ENCODE peak calls at places on chromosomes 2 and 18, in ten cellular contexts. One of them, this sample, is unnamed.
A peak's percentile ranks its signal among the peaks of the same experiment; 100 is the strongest.

GRCh38 chr18:77056399-77057015 is 76.1 kb downstream of the MBP start:
- DNase-seq in K562: no peak
- DNase-seq in cardiac fibroblast: peak; percentile 78
- DNase-seq in cardiac muscle cell: no peak
- DNase-seq in nephron progenitor cell: no peak
- DNase-seq in sigmoid colon: no peak
- DNase-seq in lower leg skin: no peak
- DNase-seq in B cell: no peak
- DNase-seq in CD4-positive, alpha-beta T cell: no peak
- DNase-seq in psoas muscle: no peak
- DNase-seq in this sample: no peak

GRCh38 chr2:168583064-168583709 is 127.1 kb downstream of the CERS6 start:
- DNase-seq in cardiac muscle cell: no peak
- DNase-seq in lower leg skin: no peak
- DNase-seq in nephron progenitor cell: no peak
- DNase-seq in sigmoid colon: no peak
- DNase-seq in cardiac fibroblast: peak; percentile 44
- DNase-seq in K562: no peak
- DNase-seq in psoas muscle: no peak
- DNase-seq in CD4-positive, alpha-beta T cell: no peak
- DNase-seq in B cell: no peak
- DNase-seq in this sample: no peak

GRCh38 chr2:198499539-198499938 is 695.1 kb downstream of the PLCL1 start:
- DNase-seq in K562: no peak
- DNase-seq in CD4-positive, alpha-beta T cell: no peak
- DNase-seq in nephron progenitor cell: peak; percentile 11
- DNase-seq in cardiac fibroblast: peak; percentile 88
- DNase-seq in sigmoid colon: no peak
- DNase-seq in psoas muscle: peak; percentile 48
- DNase-seq in B cell: no peak
- DNase-seq in cardiac muscle cell: no peak
- DNase-seq in lower leg skin: peak; percentile 14
- DNase-seq in this sample: peak; percentile 28

GRCh38 chr2:85470850-85471800 is 52.6 kb downstream of the SH2D6 start:
- DNase-seq in psoas muscle: no peak
- DNase-seq in cardiac fibroblast: no peak
- DNase-seq in K562: no peak
- DNase-seq in lower leg skin: no peak
- DNase-seq in CD4-positive, alpha-beta T cell: no peak
- DNase-seq in B cell: no peak
- DNase-seq in sigmoid colon: peak; percentile 61
- DNase-seq in cardiac muscle cell: no peak
- DNase-seq in nephron progenitor cell: no peak
- DNase-seq in this sample: no peak

GRCh38 chr2:128440087-128440665 is 121.5 kb upstream of the HS6ST1 start:
- DNase-seq in K562: no peak
- DNase-seq in lower leg skin: peak; percentile 10
- DNase-seq in cardiac fibroblast: no peak
- DNase-seq in sigmoid colon: no peak
- DNase-seq in psoas muscle: no peak
- DNase-seq in cardiac muscle cell: no peak
- DNase-seq in CD4-positive, alpha-beta T cell: no peak
- DNase-seq in nephron progenitor cell: no peak
- DNase-seq in B cell: no peak
- DNase-seq in this sample: no peak

GRCh38 chr2:31429759-31430438 is 15.4 kb upstream of the XDH start:
- DNase-seq in B cell: no peak
- DNase-seq in psoas muscle: no peak
- DNase-seq in cardiac fibroblast: no peak
- DNase-seq in lower leg skin: no peak
- DNase-seq in cardiac muscle cell: no peak
- DNase-seq in nephron progenitor cell: no peak
- DNase-seq in K562: no peak
- DNase-seq in CD4-positive, alpha-beta T cell: no peak
- DNase-seq in sigmoid colon: no peak
- DNase-seq in this sample: no peak

GRCh38 chr2:15061268-15061667 is 428.8 kb downstream of the LRATD1 start:
- DNase-seq in cardiac fibroblast: no peak
- DNase-seq in CD4-positive, alpha-beta T cell: no peak
- DNase-seq in K562: no peak
- DNase-seq in psoas muscle: no peak
- DNase-seq in nephron progenitor cell: no peak
- DNase-seq in lower leg skin: no peak
- DNase-seq in cardiac muscle cell: no peak
- DNase-seq in B cell: no peak
- DNase-seq in sigmoid colon: no peak
- DNase-seq in this sample: no peak

GRCh38 chr2:140643761-140644187 is 1487.0 kb downstream of the LRP1B start:
- DNase-seq in psoas muscle: no peak
- DNase-seq in K562: no peak
- DNase-seq in lower leg skin: no peak
- DNase-seq in B cell: no peak
- DNase-seq in CD4-positive, alpha-beta T cell: no peak
- DNase-seq in sigmoid colon: no peak
- DNase-seq in cardiac muscle cell: no peak
- DNase-seq in nephron progenitor cell: no peak
- DNase-seq in cardiac fibroblast: peak; percentile 53
- DNase-seq in this sample: no peak

GRCh38 chr2:127293386-127293757 is 572 bp downstream of the ERCC3 start:
- DNase-seq in lower leg skin: no peak
- DNase-seq in CD4-positive, alpha-beta T cell: no peak
- DNase-seq in sigmoid colon: no peak
- DNase-seq in cardiac muscle cell: no peak
- DNase-seq in B cell: no peak
- DNase-seq in K562: no peak
- DNase-seq in cardiac fibroblast: peak; percentile 3
- DNase-seq in nephron progenitor cell: peak; percentile 10
- DNase-seq in psoas muscle: no peak
- DNase-seq in this sample: no peak

GRCh38 chr18:6607348-6607747 is 122.2 kb upstream of the ARHGAP28 start:
- DNase-seq in lower leg skin: no peak
- DNase-seq in B cell: no peak
- DNase-seq in nephron progenitor cell: no peak
- DNase-seq in CD4-positive, alpha-beta T cell: no peak
- DNase-seq in K562: no peak
- DNase-seq in sigmoid colon: no peak
- DNase-seq in psoas muscle: no peak
- DNase-seq in cardiac fibroblast: no peak
- DNase-seq in cardiac muscle cell: no peak
- DNase-seq in this sample: no peak

GRCh38 chr18:78893396-78894305 is 86.0 kb upstream of the SALL3 start:
- DNase-seq in K562: no peak
- DNase-seq in lower leg skin: no peak
- DNase-seq in sigmoid colon: no peak
- DNase-seq in cardiac muscle cell: no peak
- DNase-seq in nephron progenitor cell: no peak
- DNase-seq in B cell: no peak
- DNase-seq in CD4-positive, alpha-beta T cell: no peak
- DNase-seq in psoas muscle: no peak
- DNase-seq in cardiac fibroblast: no peak
- DNase-seq in this sample: no peak

GRCh38 chr18:78898635-78899034 is 81.0 kb upstream of the SALL3 start:
- DNase-seq in cardiac muscle cell: no peak
- DNase-seq in lower leg skin: no peak
- DNase-seq in sigmoid colon: no peak
- DNase-seq in nephron progenitor cell: no peak
- DNase-seq in psoas muscle: no peak
- DNase-seq in cardiac fibroblast: no peak
- DNase-seq in B cell: no peak
- DNase-seq in CD4-positive, alpha-beta T cell: no peak
- DNase-seq in K562: no peak
- DNase-seq in this sample: no peak

GRCh38 chr18:78895207-78896001 is 84.2 kb upstream of the SALL3 start:
- DNase-seq in B cell: no peak
- DNase-seq in sigmoid colon: no peak
- DNase-seq in cardiac muscle cell: no peak
- DNase-seq in lower leg skin: no peak
- DNase-seq in CD4-positive, alpha-beta T cell: no peak
- DNase-seq in K562: no peak
- DNase-seq in cardiac fibroblast: no peak
- DNase-seq in psoas muscle: no peak
- DNase-seq in nephron progenitor cell: no peak
- DNase-seq in this sample: no peak

GRCh38 chr18:78898066-78898465 is 81.6 kb upstream of the SALL3 start:
- DNase-seq in CD4-positive, alpha-beta T cell: no peak
- DNase-seq in B cell: no peak
- DNase-seq in K562: no peak
- DNase-seq in cardiac muscle cell: no peak
- DNase-seq in nephron progenitor cell: no peak
- DNase-seq in sigmoid colon: no peak
- DNase-seq in lower leg skin: no peak
- DNase-seq in psoas muscle: no peak
- DNase-seq in cardiac fibroblast: no peak
- DNase-seq in this sample: no peak

GRCh38 chr18:78896111-78896510 is 83.5 kb upstream of the SALL3 start:
- DNase-seq in nephron progenitor cell: no peak
- DNase-seq in cardiac fibroblast: no peak
- DNase-seq in lower leg skin: no peak
- DNase-seq in cardiac muscle cell: no peak
- DNase-seq in K562: no peak
- DNase-seq in psoas muscle: no peak
- DNase-seq in sigmoid colon: no peak
- DNase-seq in B cell: no peak
- DNase-seq in CD4-positive, alpha-beta T cell: no peak
- DNase-seq in this sample: no peak
- TF ChIP-seq CTCF in nephron progenitor cell: no peak
- TF ChIP-seq CTCF in cardiac fibroblast: no peak
- TF ChIP-seq CTCF in lower leg skin: no peak
- TF ChIP-seq CTCF in cardiac muscle cell: no peak
- TF ChIP-seq CTCF in K562: no peak
- TF ChIP-seq CTCF in psoas muscle: no peak
- TF ChIP-seq CTCF in sigmoid colon: no peak
- TF ChIP-seq CTCF in B cell: no peak
- TF ChIP-seq CTCF in CD4-positive, alpha-beta T cell: no peak
- TF ChIP-seq CTCF in this sample: no peak

DNA sequence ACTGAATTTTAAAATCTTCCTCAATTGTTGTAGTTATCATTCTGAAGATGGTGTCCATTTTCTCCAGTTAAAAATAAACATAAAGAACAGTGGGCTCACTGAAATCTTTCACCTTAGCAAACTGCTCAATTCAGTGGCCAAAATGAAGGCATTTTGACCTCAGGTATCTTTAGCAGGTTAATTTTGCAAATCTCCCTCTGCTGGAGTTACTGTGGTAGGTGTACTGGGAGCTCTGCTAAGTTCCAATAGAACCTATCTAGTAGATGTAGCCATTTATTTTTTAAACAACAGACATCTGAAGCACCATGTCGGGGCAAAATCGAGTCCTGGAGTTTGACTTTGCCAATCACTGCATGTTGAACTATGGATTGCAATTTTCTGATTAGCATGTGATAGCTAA is 177.1 kb downstream of the IRS1 start:
- DNase-seq in K562: no peak
- DNase-seq in lower leg skin: no peak
- DNase-seq in CD4-positive, alpha-beta T cell: no peak
- DNase-seq in cardiac muscle cell: no peak
- DNase-seq in cardiac fibroblast: no peak
- DNase-seq in sigmoid colon: no peak
- DNase-seq in B cell: no peak
- DNase-seq in nephron progenitor cell: no peak
- DNase-seq in psoas muscle: no peak
- DNase-seq in this sample: no peak
- TF ChIP-seq CTCF in K562: no peak
- TF ChIP-seq CTCF in lower leg skin: no peak
- TF ChIP-seq CTCF in CD4-positive, alpha-beta T cell: no peak
- TF ChIP-seq CTCF in cardiac muscle cell: no peak
- TF ChIP-seq CTCF in cardiac fibroblast: peak; percentile 26
- TF ChIP-seq CTCF in sigmoid colon: no peak
- TF ChIP-seq CTCF in B cell: peak; percentile 16
- TF ChIP-seq CTCF in nephron progenitor cell: no peak
- TF ChIP-seq CTCF in psoas muscle: peak; percentile 9
- TF ChIP-seq CTCF in this sample: no peak

DNA sequence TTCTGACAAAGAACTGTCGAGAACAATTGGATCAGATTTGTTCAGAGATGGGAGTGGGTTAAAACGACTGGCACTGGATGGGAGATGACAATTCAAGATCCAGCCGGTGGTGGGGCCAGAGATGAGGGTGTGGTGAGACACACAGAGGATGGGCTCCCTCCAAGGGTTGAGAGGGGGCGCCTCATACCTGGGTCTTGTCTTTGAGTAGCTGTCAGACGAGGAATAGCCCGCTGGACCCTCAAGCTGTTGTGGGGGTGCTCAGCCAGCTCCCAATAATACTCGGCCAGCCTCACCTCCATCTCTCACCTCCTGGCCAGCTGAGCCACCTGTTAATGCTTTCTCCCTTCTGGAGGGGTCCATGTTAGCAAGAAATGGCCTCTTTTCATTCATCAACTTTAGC is 14.0 kb downstream of the INPP5D start:
- DNase-seq in sigmoid colon: no peak
- DNase-seq in cardiac fibroblast: no peak
- DNase-seq in nephron progenitor cell: no peak
- DNase-seq in cardiac muscle cell: no peak
- DNase-seq in lower leg skin: no peak
- DNase-seq in B cell: no peak
- DNase-seq in CD4-positive, alpha-beta T cell: no peak
- DNase-seq in psoas muscle: no peak
- DNase-seq in K562: no peak
- DNase-seq in this sample: no peak
- TF ChIP-seq CTCF in sigmoid colon: no peak
- TF ChIP-seq CTCF in cardiac fibroblast: no peak
- TF ChIP-seq CTCF in nephron progenitor cell: no peak
- TF ChIP-seq CTCF in cardiac muscle cell: no peak
- TF ChIP-seq CTCF in lower leg skin: no peak
- TF ChIP-seq CTCF in B cell: no peak
- TF ChIP-seq CTCF in CD4-positive, alpha-beta T cell: no peak
- TF ChIP-seq CTCF in psoas muscle: no peak
- TF ChIP-seq CTCF in K562: no peak
- TF ChIP-seq CTCF in this sample: no peak

GRCh38 chr2:48471048-48471474 is 58.9 kb upstream of the STON1 start:
- DNase-seq in sigmoid colon: no peak
- DNase-seq in CD4-positive, alpha-beta T cell: no peak
- DNase-seq in lower leg skin: no peak
- DNase-seq in nephron progenitor cell: peak; percentile 31
- DNase-seq in psoas muscle: no peak
- DNase-seq in cardiac fibroblast: peak; percentile 86
- DNase-seq in K562: peak; percentile 36
- DNase-seq in B cell: no peak
- DNase-seq in cardiac muscle cell: peak; percentile 73
- DNase-seq in this sample: no peak
- TF ChIP-seq CTCF in sigmoid colon: peak; percentile 79
- TF ChIP-seq CTCF in CD4-positive, alpha-beta T cell: no peak
- TF ChIP-seq CTCF in lower leg skin: no peak
- TF ChIP-seq CTCF in nephron progenitor cell: peak; percentile 82
- TF ChIP-seq CTCF in psoas muscle: peak; percentile 62
- TF ChIP-seq CTCF in cardiac fibroblast: peak; percentile 38
- TF ChIP-seq CTCF in K562: peak; percentile 43
- TF ChIP-seq CTCF in B cell: no peak
- TF ChIP-seq CTCF in cardiac muscle cell: peak; percentile 52
- TF ChIP-seq CTCF in this sample: peak; percentile 85

DNA sequence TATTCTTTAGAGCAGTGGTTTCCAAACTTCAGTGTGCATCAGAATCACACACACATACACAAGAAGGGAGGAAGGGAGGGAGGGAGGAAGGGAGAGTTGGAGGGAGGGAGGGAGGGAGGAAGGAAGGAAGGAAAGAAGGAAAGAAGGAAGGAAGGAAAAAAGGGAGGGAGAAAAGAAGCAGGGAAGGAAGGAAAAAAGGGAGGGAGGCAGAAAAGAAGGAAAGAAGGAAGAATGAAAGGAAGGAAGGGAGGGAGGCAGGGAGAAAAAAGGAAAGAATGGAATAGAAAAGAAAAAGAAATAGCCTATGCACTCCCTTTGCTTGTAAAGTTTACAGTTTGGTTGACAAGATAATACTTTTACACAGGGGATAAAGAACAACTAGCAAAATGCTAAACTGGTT is 96.3 kb upstream of the BCL11A start:
- DNase-seq in cardiac muscle cell: no peak
- DNase-seq in CD4-positive, alpha-beta T cell: no peak
- DNase-seq in B cell: no peak
- DNase-seq in sigmoid colon: no peak
- DNase-seq in nephron progenitor cell: no peak
- DNase-seq in cardiac fibroblast: no peak
- DNase-seq in lower leg skin: no peak
- DNase-seq in K562: no peak
- DNase-seq in psoas muscle: no peak
- DNase-seq in this sample: no peak
- TF ChIP-seq CTCF in cardiac muscle cell: no peak
- TF ChIP-seq CTCF in CD4-positive, alpha-beta T cell: no peak
- TF ChIP-seq CTCF in B cell: no peak
- TF ChIP-seq CTCF in sigmoid colon: no peak
- TF ChIP-seq CTCF in nephron progenitor cell: no peak
- TF ChIP-seq CTCF in cardiac fibroblast: no peak
- TF ChIP-seq CTCF in lower leg skin: no peak
- TF ChIP-seq CTCF in K562: no peak
- TF ChIP-seq CTCF in psoas muscle: no peak
- TF ChIP-seq CTCF in this sample: no peak

This sample was measured in glutamatergic neuron.